ENCODE peak calls at places on chromosomes 16 and 17, in seven cellular contexts. W is AG04450, U is cardiac muscle cell, T is fibroblast of lung, X is psoas muscle, V is dorsolateral prefrontal cortex, Q is K562. L is an unnamed sample.

GRCh38 chr17:83155128-83156081 is 76.0 kb downstream of the METRNL start:
- DNase-seq in V (peak; percentile 5), W (no peak), X (peak; percentile 48), Q (no peak), T (peak; percentile 16), U (no peak), L (peak; percentile 23)

GRCh38 chr16:81523387-81524115 is 78.9 kb downstream of the CMIP start:
- DNase-seq in U (no peak), V (no peak), T (peak; percentile 90), W (peak; percentile 41), Q (no peak), X (peak; percentile 71), L (peak; percentile 99)

GRCh38 chr17:61490540-61490975 is 38.3 kb downstream of the TBX4 start:
- DNase-seq in X (no peak), T (peak; percentile 81), Q (no peak), V (no peak), U (no peak), W (peak; percentile 58), L (peak; percentile 85)

GRCh38 chr16:6684076-6684673 is 648.5 kb upstream of the RBFOX1 start:
- DNase-seq in U (peak; percentile 47), X (no peak), W (no peak), T (no peak), V (peak; percentile 50), Q (peak; percentile 36), L (no peak)

GRCh38 chr16:24024971-24025370 is 189.2 kb downstream of the PRKCB start:
- DNase-seq in V (no peak), W (no peak), T (no peak), X (no peak), Q (peak; percentile 50), U (no peak), L (no peak)

GRCh38 chr17:63439682-63440081 is 6.4 kb downstream of the CYB561 start:
- DNase-seq in U (no peak), X (no peak), T (peak; percentile 46), Q (no peak), W (no peak), V (no peak), L (no peak)

GRCh38 chr17:81397314-81398169 is 2.3 kb downstream of the BAHCC1 start:
- DNase-seq in W (no peak), X (peak; percentile 43), U (peak; percentile 73), Q (no peak), V (no peak), T (peak; percentile 67), L (peak; percentile 69)

GRCh38 chr17:10114931-10115535 is 83.4 kb downstream of the GAS7 start:
- DNase-seq in Q (no peak), V (peak; percentile 72), T (peak; percentile 87), U (no peak), X (peak; percentile 94), W (peak; percentile 85), L (peak; percentile 83)

GRCh38 chr17:35740997-35741931 is 9.8 kb downstream of the RASL10B start:
- DNase-seq in V (no peak), U (no peak), T (no peak), W (no peak), Q (peak; percentile 36), X (no peak), L (no peak)

GRCh38 chr17:79919862-79920720 is 80.9 kb upstream of the CBX4 start:
- DNase-seq in X (peak; percentile 8), W (no peak), V (no peak), T (no peak), Q (no peak), U (no peak), L (no peak)

GRCh38 chr17:47987240-47987835 is 16.4 kb downstream of the CDK5RAP3 start:
- DNase-seq in W (no peak), Q (no peak), X (no peak), U (no peak), T (peak; percentile 64), V (no peak), L (no peak)

GRCh38 chr17:81909966-81910839 is 996 bp downstream of the PCYT2 start:
- DNase-seq in W (no peak), T (no peak), X (no peak), Q (peak; percentile 69), V (no peak), U (peak; percentile 55), L (no peak)

GRCh38 chr16:78244131-78244899 is 144.9 kb downstream of the WWOX start:
- DNase-seq in X (no peak), Q (no peak), W (no peak), U (no peak), T (peak; percentile 6), V (no peak), L (peak; percentile 9)

GRCh38 chr16:78242231-78242630 is 142.8 kb downstream of the WWOX start:
- DNase-seq in U (no peak), X (no peak), W (no peak), Q (no peak), T (no peak), V (no peak), L (no peak)

GRCh38 chr16:78237856-78238255 is 138.4 kb downstream of the WWOX start:
- DNase-seq in U (no peak), Q (no peak), W (no peak), V (no peak), X (no peak), T (no peak), L (no peak)

GRCh38 chr16:78237346-78237745 is 137.9 kb downstream of the WWOX start:
- DNase-seq in W (no peak), T (no peak), V (no peak), U (peak; percentile 48), X (no peak), Q (no peak), L (no peak)

GRCh38 chr16:78240459-78241222 is 141.2 kb downstream of the WWOX start:
- DNase-seq in T (no peak), X (no peak), V (no peak), W (no peak), Q (peak; percentile 4), U (no peak), L (peak; percentile 50)
- TF ChIP-seq CTCF in T (no peak), X (no peak), V (peak; percentile 12), W (no peak), Q (peak; percentile 10), U (no peak), L (no peak)

GRCh38 chr17:29565643-29566472 is 979 bp downstream of the ABHD15 start:
- DNase-seq in W (no peak), Q (no peak), U (peak; percentile 46), T (no peak), V (peak; percentile 25), X (peak; percentile 39), L (no peak)
- TF ChIP-seq CTCF in W (peak; percentile 29), Q (no peak), U (peak; percentile 2), T (no peak), V (no peak), X (no peak), L (no peak)

GRCh38 chr16:84907575-84907974 is 87.8 kb downstream of the CRISPLD2 start:
- DNase-seq in T (peak; percentile 84), X (peak; percentile 61), Q (no peak), W (no peak), U (no peak), V (no peak), L (no peak)
- TF ChIP-seq CTCF in T (no peak), X (no peak), Q (no peak), W (no peak), U (peak; percentile 17), V (no peak), L (no peak)

GRCh38 chr16:1556254-1556653 is 22.8 kb downstream of the TMEM204 start:
- DNase-seq in W (no peak), V (no peak), X (no peak), Q (no peak), T (no peak), U (no peak), L (no peak)
- TF ChIP-seq CTCF in W (no peak), V (no peak), X (no peak), Q (no peak), T (no peak), U (no peak), L (no peak)

DNA sequence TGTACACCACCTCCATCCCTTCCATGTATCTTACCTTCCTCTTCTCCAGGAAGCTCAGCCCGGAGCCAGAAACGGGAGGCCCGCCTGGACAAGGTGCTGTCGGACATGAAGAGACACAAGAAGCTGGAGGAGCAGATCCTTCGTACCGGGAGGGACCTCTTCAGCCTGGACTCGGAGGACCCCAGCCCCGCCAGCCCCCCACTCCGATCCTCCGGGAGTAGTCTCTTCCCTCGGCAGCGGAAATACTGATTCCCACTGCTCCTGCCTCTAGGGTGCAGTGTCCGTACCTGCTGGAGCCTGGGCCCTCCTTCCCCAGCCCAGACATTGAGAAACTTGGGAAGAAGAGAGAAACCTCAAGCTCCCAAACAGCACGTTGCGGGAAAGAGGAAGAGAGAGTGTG is 756 bp upstream of the MVP start:
- DNase-seq in Q (no peak), U (no peak), X (no peak), V (no peak), W (no peak), T (no peak), L (peak; percentile 66)
- TF ChIP-seq CTCF in Q (no peak), U (no peak), X (no peak), V (no peak), W (no peak), T (no peak), L (peak; percentile 45)

GRCh38 chr16:87951550-87952538 is 610 bp downstream of the BANP start:
- DNase-seq in V (no peak), Q (peak; percentile 30), U (peak; percentile 54), T (peak; percentile 9), W (no peak), X (peak; percentile 52), L (peak; percentile 9)
- TF ChIP-seq CTCF in V (peak; percentile 4), Q (no peak), U (peak; percentile 13), T (no peak), W (peak; percentile 23), X (no peak), L (no peak)

DNA sequence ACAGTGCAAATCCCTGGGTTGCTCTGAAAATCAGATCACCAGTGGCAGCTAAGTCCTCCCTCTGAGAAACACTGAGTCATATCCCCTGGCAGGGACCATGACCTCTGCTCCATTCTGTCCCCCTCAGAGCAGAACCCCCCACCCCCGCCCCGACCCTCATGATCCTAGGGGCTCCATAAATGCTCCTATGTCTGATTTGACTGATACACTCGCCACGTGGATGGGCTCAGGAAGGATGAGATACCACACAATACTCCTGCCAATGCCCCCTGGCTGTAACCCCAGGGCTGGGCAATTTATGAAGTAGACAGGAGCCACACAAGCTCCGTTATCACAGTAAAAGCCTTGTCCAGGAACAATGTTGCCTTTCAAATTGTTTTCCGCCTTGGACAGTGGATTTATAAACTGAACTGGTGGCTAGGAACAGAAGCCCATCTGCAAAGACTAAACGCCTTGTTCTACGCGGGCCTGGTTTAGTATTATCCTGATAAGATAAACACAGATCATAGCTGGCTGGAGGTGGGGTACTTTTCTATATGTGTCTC is 394.8 kb downstream of the SLC39A11 start:
- DNase-seq in Q (no peak), T (no peak), V (peak; percentile 73), X (no peak), U (peak; percentile 10), W (no peak), L (no peak)
- TF ChIP-seq CTCF in Q (no peak), T (no peak), V (peak; percentile 25), X (no peak), U (no peak), W (no peak), L (no peak)

L was measured in MCF 10A.